ENCODE peak calls at places on chromosome 7, in five cellular contexts. S is PC-3, P is neural progenitor cell, T is MM.1S, M is SK-N-SH. E is an unnamed sample.

GRCh38 chr7:101939136-101939695 is 121.8 kb downstream of the CUX1 start:
- DNase-seq in S (no peak), P (no peak), T (peak), M (no peak), E (no peak)

GRCh38 chr7:44288811-44289340 is 36.5 kb downstream of the CAMK2B start:
- DNase-seq in S (no peak), P (no peak), T (no peak), M (peak), E (no peak)

GRCh38 chr7:124369310-124369709 is 336.4 kb upstream of the TMEM229A start:
- DNase-seq in S (no peak), P (peak), T (no peak), M (no peak), E (no peak)

GRCh38 chr7:101545441-101546190 is 83.5 kb downstream of the MYL10 start:
- DNase-seq in S (no peak), P (no peak), T (no peak), M (no peak), E (no peak)

GRCh38 chr7:66549466-66549865 is 79.2 kb upstream of the KCTD7 start:
- DNase-seq in S (no peak), P (no peak), T (no peak), M (no peak), E (no peak)

GRCh38 chr7:26686448-26686981 is 177.9 kb downstream of the SKAP2 start:
- DNase-seq in S (peak), P (peak), T (peak), M (peak), E (peak)

GRCh38 chr7:106217089-106217542 is 67.7 kb downstream of the NAMPT start:
- DNase-seq in S (peak), P (no peak), T (no peak), M (no peak), E (peak)

GRCh38 chr7:5523052-5523711 is 99.5 kb upstream of the TNRC18 start:
- DNase-seq in S (peak), P (peak), T (no peak), M (no peak), E (no peak)

GRCh38 chr7:131753620-131754222 is 197.3 kb upstream of the PODXL start:
- DNase-seq in S (peak), P (peak), T (no peak), M (peak), E (peak)

GRCh38 chr7:115300228-115300870 is 378.5 kb downstream of the MDFIC start:
- DNase-seq in S (peak), P (no peak), T (no peak), M (no peak), E (no peak)

GRCh38 chr7:158811894-158812293 is 17.4 kb downstream of the ESYT2 start:
- DNase-seq in S (no peak), P (peak), T (no peak), M (no peak), E (no peak)

GRCh38 chr7:124762611-124763143 is 2.9 kb downstream of the GPR37 start:
- DNase-seq in S (peak), P (no peak), T (no peak), M (no peak), E (no peak)

GRCh38 chr7:106598663-106599342 is 62.2 kb downstream of the CCDC71L start:
- DNase-seq in S (peak), P (peak), T (peak), M (peak), E (peak)

GRCh38 chr7:103613655-103614642 is 167.9 kb upstream of the SLC26A5 start:
- DNase-seq in S (peak), P (peak), T (no peak), M (peak), E (no peak)

GRCh38 chr7:87934699-87935372 is 785 bp downstream of the ADAM22 start:
- DNase-seq in S (no peak), P (peak), T (no peak), M (peak), E (no peak)

GRCh38 chr7:28065721-28066285 is 114.8 kb downstream of the JAZF1 start:
- DNase-seq in S (no peak), P (no peak), T (no peak), M (no peak), E (no peak)

GRCh38 chr7:47329320-47329926 is 252.5 kb downstream of the TNS3 start:
- DNase-seq in S (no peak), P (no peak), T (no peak), M (no peak), E (no peak)

GRCh38 chr7:28922618-28923331 is 35.4 kb downstream of the TRIL start:
- DNase-seq in S (peak), P (peak), T (peak), M (peak), E (peak)

GRCh38 chr7:95871078-95871848 is 98.9 kb downstream of the DYNC1I1 start:
- DNase-seq in S (peak), P (peak), T (peak), M (peak), E (peak)

GRCh38 chr7:131509087-131509486 is 47.3 kb downstream of the PODXL start:
- DNase-seq in S (no peak), P (no peak), T (no peak), M (no peak), E (no peak)

GRCh38 chr7:155084989-155085388 is 14.9 kb downstream of the HTR5A start:
- DNase-seq in S (no peak), P (no peak), T (peak), M (no peak), E (no peak)

GRCh38 chr7:133230591-133231194 is 22.2 kb upstream of the EXOC4 start:
- DNase-seq in S (peak), P (peak), T (peak), M (peak), E (peak)

GRCh38 chr7:119472398-119473038 is 800.5 kb upstream of the KCND2 start:
- DNase-seq in S (no peak), P (no peak), T (no peak), M (no peak), E (no peak)

GRCh38 chr7:120990468-120991118 is 2.1 kb downstream of the CPED1 start:
- DNase-seq in S (no peak), P (no peak), T (no peak), M (peak), E (no peak)

DNA sequence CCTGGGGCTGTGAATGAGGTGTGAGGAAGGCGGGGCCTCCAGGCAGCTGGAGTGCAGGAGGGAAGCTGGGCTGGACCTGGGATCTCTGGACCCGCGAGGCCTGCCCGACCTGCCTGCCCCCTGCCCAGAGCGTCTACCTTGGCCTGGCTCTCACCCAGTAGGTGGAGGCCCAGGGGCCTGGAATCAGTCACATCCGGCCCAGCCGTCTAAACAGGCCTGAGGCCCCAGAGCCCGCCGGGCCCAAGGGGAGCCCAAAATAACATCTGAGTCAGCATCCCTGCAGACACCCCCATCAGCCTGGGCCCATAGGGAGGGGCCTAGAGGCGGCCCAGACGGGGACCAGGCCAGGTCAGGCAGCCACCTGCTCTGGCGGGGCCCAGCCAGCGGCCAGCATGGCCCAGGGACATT is 15.1 kb upstream of the ELN start:
- DNase-seq in S (no peak), P (no peak), T (peak), M (peak), E (no peak)
- TF ChIP-seq EZH2phosphoT487 in S (no peak), P (no peak), T (no peak), M (no peak), E (no peak)

DNA sequence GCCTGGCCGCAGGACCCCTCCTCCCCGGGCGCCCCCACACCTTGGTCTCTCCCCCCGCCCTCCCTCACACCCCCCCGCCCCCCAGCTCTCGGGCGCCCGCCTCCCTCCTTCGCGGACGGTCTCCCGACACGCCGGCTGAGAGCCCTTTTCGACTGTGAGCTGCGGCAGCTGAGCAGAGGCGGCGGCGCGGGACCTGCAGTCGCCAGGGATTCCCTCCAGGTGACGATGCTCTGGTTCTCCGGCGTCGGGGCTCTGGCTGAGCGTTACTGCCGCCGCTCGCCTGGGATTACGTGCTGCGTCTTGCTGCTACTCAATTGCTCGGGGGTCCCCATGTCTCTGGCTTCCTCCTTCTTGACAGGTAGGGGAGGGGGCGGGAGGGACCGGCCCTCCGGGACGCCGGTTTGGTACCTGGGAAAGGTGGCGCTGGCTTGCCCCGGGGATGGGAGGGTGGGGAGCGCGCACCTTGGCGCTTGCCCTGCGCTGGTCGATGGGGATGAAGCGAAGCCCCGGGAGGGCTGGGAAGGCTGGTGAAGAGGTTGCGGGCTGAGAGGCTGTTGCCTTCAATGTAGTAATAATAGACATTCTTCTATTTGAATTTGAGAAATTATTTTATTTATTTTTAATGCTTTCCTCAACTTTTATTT is at the start of gene BMPER:
- DNase-seq in S (peak), P (peak), T (peak), M (peak), E (no peak)
- H3K9ac ChIP-seq in S (no peak), P (peak), T (peak), M (peak), E (no peak)

GRCh38 chr7:51067757-51068156 is 248.9 kb downstream of the COBL start:
- DNase-seq in S (peak), P (peak), T (peak), M (peak), E (peak)
- TF ChIP-seq EZH2phosphoT487 in S (no peak), P (no peak), T (no peak), M (no peak), E (no peak)

GRCh38 chr7:2017914-2018785 is 214.6 kb downstream of the MAD1L1 start:
- DNase-seq in S (no peak), P (no peak), T (no peak), M (peak), E (no peak)
- H3K9ac ChIP-seq in S (no peak), P (no peak), T (no peak), M (no peak), E (no peak)

DNA sequence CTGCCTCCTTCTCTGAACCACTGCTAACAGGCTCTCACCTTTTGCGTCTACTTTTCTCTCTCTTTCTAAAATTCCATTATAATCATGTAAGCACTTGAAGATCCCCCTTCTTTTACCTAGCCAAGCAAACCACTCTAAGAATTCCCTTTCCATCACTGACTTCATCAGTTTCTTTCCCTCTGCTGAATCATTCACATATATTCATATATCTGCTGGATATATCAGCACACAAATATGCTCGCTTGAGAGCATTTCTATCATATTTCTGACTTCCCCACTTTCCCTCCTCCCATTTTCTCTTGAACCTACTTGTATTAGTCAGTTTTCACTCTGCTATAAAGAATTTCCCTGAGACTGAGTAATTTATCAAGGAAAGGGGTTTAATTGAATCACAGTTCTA is 84.2 kb upstream of the LRRN3 start:
- DNase-seq in S (no peak), P (no peak), T (no peak), M (no peak), E (no peak)
- TF ChIP-seq EZH2phosphoT487 in S (no peak), P (no peak), T (no peak), M (no peak), E (no peak)

DNA sequence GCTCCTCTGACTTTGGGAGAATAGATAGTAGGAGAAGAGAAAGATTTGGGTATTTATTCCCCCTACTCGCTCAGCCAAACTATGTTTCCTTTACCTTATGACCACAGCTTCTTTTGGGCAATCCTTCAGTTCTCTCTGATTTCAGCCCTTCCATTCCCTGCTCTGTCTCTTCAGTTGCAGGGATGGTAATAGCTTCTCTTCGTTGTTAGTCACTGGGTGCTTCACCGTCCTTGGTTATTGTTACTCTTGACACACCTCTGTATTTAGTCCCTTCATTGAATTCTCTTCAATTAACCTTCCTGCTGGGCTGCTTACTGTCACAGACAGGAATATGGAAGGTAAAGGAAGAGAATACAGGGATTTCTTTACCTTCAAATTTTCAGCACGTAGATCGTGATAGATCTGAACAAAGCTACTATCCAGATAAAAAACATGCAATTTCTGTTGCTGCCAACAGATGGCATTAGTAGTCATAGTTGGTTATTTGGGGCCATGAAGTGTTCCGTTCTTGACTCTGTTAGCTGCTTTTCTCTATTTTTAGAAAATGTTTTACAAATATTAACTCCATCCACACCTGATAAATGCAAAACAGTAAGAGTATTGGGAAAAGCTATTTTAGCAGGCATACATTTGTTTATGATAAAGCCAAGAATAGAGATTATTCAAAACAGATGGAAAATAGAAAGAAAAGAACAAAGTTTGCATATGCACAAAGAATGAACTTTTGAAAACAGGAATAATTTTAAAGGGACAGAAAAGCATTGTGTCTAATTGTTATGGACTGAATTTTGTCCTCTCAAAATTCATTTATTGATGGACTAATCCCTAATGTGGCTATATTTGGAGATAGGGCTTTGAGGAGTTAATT is 14.0 kb upstream of the PTTG1IP2 start:
- DNase-seq in S (peak), P (peak), T (peak), M (peak), E (peak)
- H3K9ac ChIP-seq in S (no peak), P (no peak), T (peak), M (no peak), E (no peak)

GRCh38 chr7:112272921-112273561 is 66.5 kb downstream of the ZNF277 start:
- DNase-seq in S (no peak), P (no peak), T (peak), M (no peak), E (no peak)
- TF ChIP-seq EZH2phosphoT487 in S (no peak), P (no peak), T (no peak), M (no peak), E (no peak)

GRCh38 chr7:139626817-139627216 is 103.3 kb downstream of the CLEC2L start:
- DNase-seq in S (no peak), P (no peak), T (no peak), M (no peak), E (no peak)

GRCh38 chr7:139634087-139634486 is 110.6 kb downstream of the CLEC2L start:
- DNase-seq in S (no peak), P (no peak), T (no peak), M (no peak), E (no peak)

GRCh38 chr7:139631520-139632031 is 108.1 kb downstream of the CLEC2L start:
- DNase-seq in S (no peak), P (no peak), T (no peak), M (no peak), E (no peak)

GRCh38 chr7:139629392-139630082 is 106.1 kb downstream of the CLEC2L start:
- DNase-seq in S (no peak), P (no peak), T (no peak), M (no peak), E (no peak)

GRCh38 chr7:139630643-139631519 is 107.4 kb downstream of the CLEC2L start:
- DNase-seq in S (no peak), P (no peak), T (no peak), M (no peak), E (no peak)
- H3K9ac ChIP-seq in S (no peak), P (no peak), T (no peak), M (no peak), E (no peak)

DNA sequence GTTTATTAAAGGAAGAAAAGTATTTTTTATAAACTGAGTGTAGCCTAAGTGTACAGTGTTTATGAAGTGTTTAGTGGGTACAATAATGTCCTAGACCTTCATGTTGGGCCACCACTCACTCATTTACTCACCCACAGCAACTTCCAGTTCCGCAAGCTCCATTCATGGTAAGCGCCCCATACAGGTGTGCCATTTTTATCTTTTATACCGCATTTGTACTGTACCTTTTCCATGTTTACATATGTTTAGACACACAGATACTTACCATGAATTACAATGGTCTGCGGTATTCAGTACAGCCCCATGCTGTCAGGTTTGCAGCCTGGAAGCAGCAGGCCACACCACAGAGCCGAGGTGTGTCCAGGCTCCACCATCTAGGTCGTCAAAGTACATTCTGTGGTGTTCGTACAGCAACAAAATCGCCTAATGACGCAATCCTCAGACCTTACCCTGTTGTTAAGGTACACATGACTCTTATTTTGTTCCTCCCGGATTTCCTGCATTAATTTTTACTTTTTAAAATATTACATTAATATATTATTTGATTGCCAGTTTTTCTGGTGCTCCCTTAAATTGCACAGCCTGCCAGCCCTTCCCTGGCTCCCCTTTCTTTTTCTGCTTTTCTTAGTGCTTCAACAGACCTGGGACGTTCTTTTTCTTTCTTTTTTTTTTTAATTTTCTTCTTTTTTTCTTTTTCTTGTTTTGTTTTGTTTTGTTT is 881 bp upstream of the SSBP1 start:
- DNase-seq in S (peak), P (no peak), T (peak), M (peak), E (no peak)
- TF ChIP-seq EZH2phosphoT487 in S (no peak), P (no peak), T (no peak), M (no peak), E (no peak)

DNA sequence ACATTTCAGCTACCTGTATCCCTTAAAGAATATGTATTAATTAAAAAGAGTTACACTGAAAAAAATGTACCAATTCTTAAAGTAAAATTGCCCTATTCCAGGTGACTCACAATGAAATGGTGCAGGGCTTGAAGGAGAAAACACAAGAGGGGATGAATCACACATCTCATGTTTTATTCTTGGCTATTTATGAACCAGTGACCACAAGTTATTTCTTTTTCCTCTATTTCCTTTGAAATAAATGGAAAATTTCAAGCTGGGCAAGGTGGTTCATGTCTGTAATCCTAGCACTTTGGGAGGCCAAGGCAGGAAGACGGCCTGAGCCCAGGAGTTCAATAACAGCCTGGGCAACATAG is 106.8 kb downstream of the UBE2H start:
- DNase-seq in S (peak), P (no peak), T (no peak), M (no peak), E (peak)
- H3K9ac ChIP-seq in S (peak), P (no peak), T (no peak), M (peak), E (peak)